ENCODE peak calls at places on chromosomes 6 and 20, in five cellular contexts. One of them, this sample, is unnamed.
A peak's percentile ranks its signal among the peaks of the same experiment; 100 is the strongest.

GRCh38 chr6:2840794-2841061 is 935 bp downstream of the SERPINB1 start:
- DNase-seq in ovary: no peak
- DNase-seq in naive thymus-derived CD4-positive, alpha-beta T cell: no peak
- DNase-seq in breast epithelium: no peak
- DNase-seq in fibroblast of lung: no peak
- DNase-seq in this sample: no peak

GRCh38 chr6:26445934-26446667 is 5.8 kb downstream of the BTN3A3 start:
- DNase-seq in ovary: no peak
- DNase-seq in naive thymus-derived CD4-positive, alpha-beta T cell: no peak
- DNase-seq in breast epithelium: no peak
- DNase-seq in fibroblast of lung: no peak
- DNase-seq in this sample: no peak

GRCh38 chr6:135861189-135861588 is 9.7 kb downstream of the PDE7B start:
- DNase-seq in ovary: no peak
- DNase-seq in naive thymus-derived CD4-positive, alpha-beta T cell: no peak
- DNase-seq in breast epithelium: no peak
- DNase-seq in fibroblast of lung: no peak
- DNase-seq in this sample: no peak

GRCh38 chr6:54285595-54285994 is 22.6 kb upstream of the TINAG start:
- DNase-seq in ovary: no peak
- DNase-seq in naive thymus-derived CD4-positive, alpha-beta T cell: no peak
- DNase-seq in breast epithelium: no peak
- DNase-seq in fibroblast of lung: peak; percentile 43
- DNase-seq in this sample: no peak

GRCh38 chr20:57243480-57244220 is 22.8 kb downstream of the BMP7 start:
- DNase-seq in ovary: no peak
- DNase-seq in naive thymus-derived CD4-positive, alpha-beta T cell: no peak
- DNase-seq in breast epithelium: peak; percentile 28
- DNase-seq in fibroblast of lung: no peak
- DNase-seq in this sample: no peak

GRCh38 chr6:114284281-114284680 is 58.5 kb downstream of the HS3ST5 start:
- DNase-seq in ovary: no peak
- DNase-seq in naive thymus-derived CD4-positive, alpha-beta T cell: no peak
- DNase-seq in breast epithelium: no peak
- DNase-seq in fibroblast of lung: peak; percentile 82
- DNase-seq in this sample: no peak

GRCh38 chr6:155448823-155449789 is 6.5 kb downstream of the NOX3 start:
- DNase-seq in ovary: no peak
- DNase-seq in naive thymus-derived CD4-positive, alpha-beta T cell: no peak
- DNase-seq in breast epithelium: no peak
- DNase-seq in fibroblast of lung: peak; percentile 23
- DNase-seq in this sample: no peak

GRCh38 chr20:43916875-43917371 is 2.3 kb downstream of the TOX2 start:
- DNase-seq in ovary: no peak
- DNase-seq in naive thymus-derived CD4-positive, alpha-beta T cell: no peak
- DNase-seq in breast epithelium: no peak
- DNase-seq in fibroblast of lung: peak; percentile 42
- DNase-seq in this sample: no peak

GRCh38 chr6:152099816-152100618 is 292.5 kb downstream of the ESR1 start:
- DNase-seq in ovary: no peak
- DNase-seq in naive thymus-derived CD4-positive, alpha-beta T cell: no peak
- DNase-seq in breast epithelium: no peak
- DNase-seq in fibroblast of lung: peak; percentile 40
- DNase-seq in this sample: peak; percentile 73

GRCh38 chr6:75601608-75602163 is at the start of gene SENP6:
- DNase-seq in ovary: peak; percentile 75
- DNase-seq in naive thymus-derived CD4-positive, alpha-beta T cell: peak; percentile 72
- DNase-seq in breast epithelium: peak; percentile 67
- DNase-seq in fibroblast of lung: peak; percentile 80
- DNase-seq in this sample: peak; percentile 18

GRCh38 chr6:69293471-69293870 is 503.3 kb downstream of the LMBRD1 start:
- DNase-seq in ovary: no peak
- DNase-seq in naive thymus-derived CD4-positive, alpha-beta T cell: no peak
- DNase-seq in breast epithelium: no peak
- DNase-seq in fibroblast of lung: no peak
- DNase-seq in this sample: no peak

GRCh38 chr6:31651602-31652191 is 764 bp downstream of the BAG6 start:
- DNase-seq in ovary: no peak
- DNase-seq in naive thymus-derived CD4-positive, alpha-beta T cell: no peak
- DNase-seq in breast epithelium: peak; percentile 83
- DNase-seq in fibroblast of lung: peak; percentile 72
- DNase-seq in this sample: no peak

GRCh38 chr6:1418471-1419191 is 29.3 kb downstream of the FOXF2 start:
- DNase-seq in ovary: no peak
- DNase-seq in naive thymus-derived CD4-positive, alpha-beta T cell: no peak
- DNase-seq in breast epithelium: no peak
- DNase-seq in fibroblast of lung: no peak
- DNase-seq in this sample: no peak

GRCh38 chr6:11473008-11473740 is 64.4 kb upstream of the TMEM170B start:
- DNase-seq in ovary: no peak
- DNase-seq in naive thymus-derived CD4-positive, alpha-beta T cell: no peak
- DNase-seq in breast epithelium: no peak
- DNase-seq in fibroblast of lung: no peak
- DNase-seq in this sample: peak; percentile 70

GRCh38 chr6:85677243-85677956 is 34.7 kb upstream of the SYNCRIP start:
- DNase-seq in ovary: no peak
- DNase-seq in naive thymus-derived CD4-positive, alpha-beta T cell: no peak
- DNase-seq in breast epithelium: no peak
- DNase-seq in fibroblast of lung: no peak
- DNase-seq in this sample: no peak

GRCh38 chr6:116536216-116536621 is 9.3 kb downstream of the TRAPPC3L start:
- DNase-seq in ovary: no peak
- DNase-seq in naive thymus-derived CD4-positive, alpha-beta T cell: peak; percentile 23
- DNase-seq in breast epithelium: no peak
- DNase-seq in fibroblast of lung: peak; percentile 63
- DNase-seq in this sample: no peak

GRCh38 chr6:99348220-99348822 is 1.2 kb downstream of the FAXC start:
- DNase-seq in ovary: no peak
- DNase-seq in naive thymus-derived CD4-positive, alpha-beta T cell: no peak
- DNase-seq in breast epithelium: no peak
- DNase-seq in fibroblast of lung: no peak
- DNase-seq in this sample: no peak

GRCh38 chr6:328184-328670 is 35.9 kb downstream of the DUSP22 start:
- DNase-seq in ovary: peak; percentile 25
- DNase-seq in naive thymus-derived CD4-positive, alpha-beta T cell: no peak
- DNase-seq in breast epithelium: peak; percentile 41
- DNase-seq in fibroblast of lung: peak; percentile 92
- DNase-seq in this sample: peak; percentile 82

GRCh38 chr6:28896505-28897392 is 27.0 kb downstream of the TRIM27 start:
- DNase-seq in ovary: peak; percentile 57
- DNase-seq in naive thymus-derived CD4-positive, alpha-beta T cell: peak; percentile 31
- DNase-seq in breast epithelium: peak; percentile 71
- DNase-seq in fibroblast of lung: peak; percentile 61
- DNase-seq in this sample: no peak

GRCh38 chr20:19758888-19759331 is 852 bp downstream of the RIN2 start:
- DNase-seq in ovary: peak; percentile 45
- DNase-seq in naive thymus-derived CD4-positive, alpha-beta T cell: no peak
- DNase-seq in breast epithelium: peak; percentile 32
- DNase-seq in fibroblast of lung: peak; percentile 31
- DNase-seq in this sample: no peak

GRCh38 chr6:97120511-97120910 is 162.5 kb downstream of the MMS22L start:
- DNase-seq in ovary: no peak
- DNase-seq in naive thymus-derived CD4-positive, alpha-beta T cell: no peak
- DNase-seq in breast epithelium: no peak
- DNase-seq in fibroblast of lung: no peak
- DNase-seq in this sample: no peak

GRCh38 chr20:58642465-58642864 is 8.6 kb upstream of the STX16 start:
- DNase-seq in ovary: no peak
- DNase-seq in naive thymus-derived CD4-positive, alpha-beta T cell: no peak
- DNase-seq in breast epithelium: no peak
- DNase-seq in fibroblast of lung: no peak
- DNase-seq in this sample: no peak

GRCh38 chr6:157246771-157247484 is 76.4 kb downstream of the TMEM242 start:
- DNase-seq in ovary: no peak
- DNase-seq in naive thymus-derived CD4-positive, alpha-beta T cell: no peak
- DNase-seq in breast epithelium: no peak
- DNase-seq in fibroblast of lung: no peak
- DNase-seq in this sample: no peak

GRCh38 chr6:154995241-154996162 is at the start of gene TIAM2:
- DNase-seq in ovary: no peak
- DNase-seq in naive thymus-derived CD4-positive, alpha-beta T cell: no peak
- DNase-seq in breast epithelium: no peak
- DNase-seq in fibroblast of lung: peak; percentile 35
- DNase-seq in this sample: no peak

GRCh38 chr6:161013697-161014096 is 22.1 kb downstream of the MAP3K4 start:
- DNase-seq in ovary: no peak
- DNase-seq in naive thymus-derived CD4-positive, alpha-beta T cell: no peak
- DNase-seq in breast epithelium: no peak
- DNase-seq in fibroblast of lung: no peak
- DNase-seq in this sample: no peak

GRCh38 chr6:136607204-136607931 is 57.1 kb upstream of the MAP7 start:
- DNase-seq in ovary: no peak
- DNase-seq in naive thymus-derived CD4-positive, alpha-beta T cell: no peak
- DNase-seq in breast epithelium: no peak
- DNase-seq in fibroblast of lung: peak; percentile 66
- DNase-seq in this sample: no peak

GRCh38 chr20:36203861-36204260 is 32.4 kb upstream of the AAR2 start:
- DNase-seq in ovary: no peak
- DNase-seq in naive thymus-derived CD4-positive, alpha-beta T cell: no peak
- DNase-seq in breast epithelium: no peak
- DNase-seq in fibroblast of lung: no peak
- DNase-seq in this sample: no peak

GRCh38 chr6:161272600-161273355 is 1.1 kb downstream of the AGPAT4 start:
- DNase-seq in ovary: no peak
- DNase-seq in naive thymus-derived CD4-positive, alpha-beta T cell: no peak
- DNase-seq in breast epithelium: no peak
- DNase-seq in fibroblast of lung: peak; percentile 79
- DNase-seq in this sample: no peak

GRCh38 chr20:58888521-58889333 is 36.2 kb downstream of the GNAS start:
- DNase-seq in ovary: peak; percentile 80
- DNase-seq in naive thymus-derived CD4-positive, alpha-beta T cell: peak; percentile 81
- DNase-seq in breast epithelium: peak; percentile 78
- DNase-seq in fibroblast of lung: peak; percentile 76
- DNase-seq in this sample: peak; percentile 45

GRCh38 chr20:51750770-51751388 is 17.3 kb downstream of the ATP9A start:
- DNase-seq in ovary: no peak
- DNase-seq in naive thymus-derived CD4-positive, alpha-beta T cell: no peak
- DNase-seq in breast epithelium: no peak
- DNase-seq in fibroblast of lung: no peak
- DNase-seq in this sample: no peak

GRCh38 chr20:51749674-51750036 is 18.5 kb downstream of the ATP9A start:
- DNase-seq in ovary: no peak
- DNase-seq in naive thymus-derived CD4-positive, alpha-beta T cell: no peak
- DNase-seq in breast epithelium: no peak
- DNase-seq in fibroblast of lung: peak; percentile 74
- DNase-seq in this sample: no peak

GRCh38 chr20:51747182-51747911 is 20.8 kb downstream of the ATP9A start:
- DNase-seq in ovary: no peak
- DNase-seq in naive thymus-derived CD4-positive, alpha-beta T cell: no peak
- DNase-seq in breast epithelium: no peak
- DNase-seq in fibroblast of lung: no peak
- DNase-seq in this sample: no peak

GRCh38 chr20:51752343-51752951 is 15.7 kb downstream of the ATP9A start:
- DNase-seq in ovary: no peak
- DNase-seq in naive thymus-derived CD4-positive, alpha-beta T cell: no peak
- DNase-seq in breast epithelium: no peak
- DNase-seq in fibroblast of lung: peak; percentile 94
- DNase-seq in this sample: peak; percentile 68

GRCh38 chr20:51750037-51750769 is 18.0 kb downstream of the ATP9A start:
- DNase-seq in ovary: no peak
- DNase-seq in naive thymus-derived CD4-positive, alpha-beta T cell: no peak
- DNase-seq in breast epithelium: peak; percentile 86
- DNase-seq in fibroblast of lung: peak; percentile 92
- DNase-seq in this sample: peak; percentile 94
- H3K27ac ChIP-seq in ovary: no peak overlapping the region
- H3K27ac ChIP-seq in naive thymus-derived CD4-positive, alpha-beta T cell: no peak overlapping the region
- H3K27ac ChIP-seq in breast epithelium: peak overlapping the region; percentile 79
- H3K27ac ChIP-seq in fibroblast of lung: peak overlapping the region; percentile 89
- H3K27ac ChIP-seq in this sample: peak overlapping the region; percentile 82

DNA sequence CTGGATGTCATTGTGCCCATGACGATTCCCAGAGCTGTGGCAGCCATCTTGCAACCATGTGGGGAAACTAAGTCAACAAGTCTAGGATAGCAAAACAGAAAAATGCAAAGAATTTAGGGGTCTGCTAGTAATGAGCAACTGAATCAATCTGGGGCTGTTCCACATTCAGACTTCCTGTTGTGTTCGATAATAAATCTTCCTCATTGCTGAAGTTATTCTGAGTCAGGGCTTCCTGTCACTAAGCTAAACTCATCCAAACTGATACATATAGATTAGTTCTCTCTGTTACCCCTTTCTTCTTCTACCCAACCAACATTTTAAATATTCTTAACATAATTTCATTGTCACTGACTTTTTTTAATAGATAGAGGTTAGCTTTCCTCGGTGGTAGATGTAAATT is 205.9 kb downstream of the HACE1 start:
- DNase-seq in ovary: no peak
- DNase-seq in naive thymus-derived CD4-positive, alpha-beta T cell: no peak
- DNase-seq in breast epithelium: no peak
- DNase-seq in fibroblast of lung: no peak
- DNase-seq in this sample: no peak
- H3K27ac ChIP-seq in ovary: no peak overlapping the region
- H3K27ac ChIP-seq in naive thymus-derived CD4-positive, alpha-beta T cell: no peak overlapping the region
- H3K27ac ChIP-seq in breast epithelium: no peak overlapping the region
- H3K27ac ChIP-seq in fibroblast of lung: no peak overlapping the region
- H3K27ac ChIP-seq in this sample: no peak overlapping the region

GRCh38 chr6:42315220-42315990 is 97.7 kb upstream of the MRPS10 start:
- DNase-seq in ovary: no peak
- DNase-seq in naive thymus-derived CD4-positive, alpha-beta T cell: no peak
- DNase-seq in breast epithelium: no peak
- DNase-seq in fibroblast of lung: no peak
- DNase-seq in this sample: no peak

GRCh38 chr6:42313038-42313437 is 95.4 kb upstream of the MRPS10 start:
- DNase-seq in ovary: no peak
- DNase-seq in naive thymus-derived CD4-positive, alpha-beta T cell: no peak
- DNase-seq in breast epithelium: no peak
- DNase-seq in fibroblast of lung: peak; percentile 78
- DNase-seq in this sample: no peak

GRCh38 chr6:42315991-42316378 is 98.3 kb upstream of the MRPS10 start:
- DNase-seq in ovary: no peak
- DNase-seq in naive thymus-derived CD4-positive, alpha-beta T cell: no peak
- DNase-seq in breast epithelium: no peak
- DNase-seq in fibroblast of lung: peak; percentile 99
- DNase-seq in this sample: peak; percentile 84

GRCh38 chr6:42313941-42314570 is 96.4 kb upstream of the MRPS10 start:
- DNase-seq in ovary: peak; percentile 26
- DNase-seq in naive thymus-derived CD4-positive, alpha-beta T cell: no peak
- DNase-seq in breast epithelium: no peak
- DNase-seq in fibroblast of lung: peak; percentile 68
- DNase-seq in this sample: no peak

GRCh38 chr6:42314571-42314950 is 96.9 kb upstream of the MRPS10 start:
- DNase-seq in ovary: no peak
- DNase-seq in naive thymus-derived CD4-positive, alpha-beta T cell: no peak
- DNase-seq in breast epithelium: no peak
- DNase-seq in fibroblast of lung: no peak
- DNase-seq in this sample: no peak
- H3K27ac ChIP-seq in ovary: no peak overlapping the region
- H3K27ac ChIP-seq in naive thymus-derived CD4-positive, alpha-beta T cell: no peak overlapping the region
- H3K27ac ChIP-seq in breast epithelium: no peak overlapping the region
- H3K27ac ChIP-seq in fibroblast of lung: peak overlapping the region; percentile 14
- H3K27ac ChIP-seq in this sample: no peak overlapping the region

DNA sequence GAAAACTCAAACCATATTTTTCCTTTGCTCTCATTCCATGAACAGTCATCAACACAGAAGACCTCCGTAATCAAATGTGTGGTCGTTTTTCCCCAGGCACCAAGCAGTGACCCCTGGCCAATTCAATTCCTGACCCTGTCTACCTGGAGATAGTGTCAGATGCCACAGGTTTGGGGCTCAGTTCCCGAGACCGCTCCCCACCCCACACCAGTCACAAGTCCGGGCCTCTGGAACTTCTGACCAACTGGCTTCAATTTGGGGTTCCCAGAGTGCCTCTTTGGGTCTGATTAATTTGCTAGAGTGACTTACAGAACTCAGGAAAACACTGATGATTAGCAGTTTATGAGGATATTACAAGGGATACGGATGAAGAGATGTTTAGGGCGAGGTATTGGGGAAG is 6.0 kb downstream of the IGF2R start:
- DNase-seq in ovary: no peak
- DNase-seq in naive thymus-derived CD4-positive, alpha-beta T cell: no peak
- DNase-seq in breast epithelium: no peak
- DNase-seq in fibroblast of lung: no peak
- DNase-seq in this sample: no peak
- H3K27ac ChIP-seq in ovary: no peak overlapping the region
- H3K27ac ChIP-seq in naive thymus-derived CD4-positive, alpha-beta T cell: no peak overlapping the region
- H3K27ac ChIP-seq in breast epithelium: peak overlapping the region; percentile 54
- H3K27ac ChIP-seq in fibroblast of lung: no peak overlapping the region
- H3K27ac ChIP-seq in this sample: no peak overlapping the region

This sample was measured in ascending aorta.